ENCODE peak calls at places on chromosome 21, in nine cellular contexts. G, K, D, L, Q, H, O, E and A are unnamed samples. For H3K36me3 and H3K27me3, the result is how much of the 10 kb centered on the place peaks cover.

GRCh38 chr21:31731112-31731801 is 661 bp downstream of the SCAF4 start:
- DNase-seq in G (no peak), K (peak), D (no peak), L (no peak), Q (peak), H (no peak), O (no peak), E (peak), A (peak)

GRCh38 chr21:32958288-32958992 is 67.3 kb upstream of the OLIG2 start:
- DNase-seq in G (no peak), K (peak), D (no peak), L (no peak), Q (no peak), H (no peak), O (no peak), E (no peak), A (peak)

GRCh38 chr21:15210235-15210678 is 145.5 kb upstream of the NRIP1 start:
- DNase-seq in G (no peak), K (peak), D (no peak), L (no peak), Q (no peak), H (no peak), O (peak), E (peak), A (no peak)

GRCh38 chr21:41168391-41169257 is 664 bp downstream of the BACE2 start:
- DNase-seq in G (no peak), K (peak), D (no peak), L (peak), Q (peak), H (no peak), O (peak), E (peak), A (peak)

GRCh38 chr21:39737376-39738000 is 7.5 kb upstream of the IGSF5 start:
- DNase-seq in G (no peak), K (no peak), D (no peak), L (no peak), Q (no peak), H (no peak), O (no peak), E (no peak), A (no peak)

GRCh38 chr21:34199121-34199910 is 125.9 kb downstream of the MRPS6 start:
- DNase-seq in G (no peak), K (peak), D (no peak), L (no peak), Q (peak), H (no peak), O (no peak), E (no peak), A (no peak)

GRCh38 chr21:25005388-25005787 is 601.9 kb downstream of the MRPL39 start:
- DNase-seq in G (no peak), K (no peak), D (no peak), L (peak), Q (no peak), H (no peak), O (no peak), E (no peak), A (no peak)

GRCh38 chr21:42521805-42522204 is 8.2 kb downstream of the SLC37A1 start:
- DNase-seq in G (no peak), K (no peak), D (no peak), L (no peak), Q (no peak), H (no peak), O (no peak), E (no peak), A (no peak)

GRCh38 chr21:33313183-33313582 is 11.6 kb upstream of the IFNAR1 start:
- DNase-seq in G (no peak), K (no peak), D (no peak), L (no peak), Q (no peak), H (no peak), O (no peak), E (no peak), A (no peak)

GRCh38 chr21:29477941-29478340 is 179.2 kb downstream of the BACH1 start:
- DNase-seq in G (no peak), K (no peak), D (no peak), L (no peak), Q (no peak), H (no peak), O (peak), E (no peak), A (no peak)

GRCh38 chr21:32007461-32007860 is 134.6 kb downstream of the HUNK start:
- DNase-seq in G (peak), K (no peak), D (no peak), L (no peak), Q (no peak), H (no peak), O (no peak), E (no peak), A (no peak)

GRCh38 chr21:37758997-37759396 is 157.3 kb downstream of the KCNJ6 start:
- DNase-seq in G (no peak), K (peak), D (no peak), L (no peak), Q (peak), H (no peak), O (peak), E (no peak), A (peak)

GRCh38 chr21:14889080-14889805 is 175.6 kb downstream of the NRIP1 start:
- DNase-seq in G (no peak), K (no peak), D (no peak), L (no peak), Q (no peak), H (no peak), O (peak), E (no peak), A (no peak)

GRCh38 chr21:18382141-18382540 is 21.4 kb downstream of the TMPRSS15 start:
- DNase-seq in G (no peak), K (no peak), D (no peak), L (no peak), Q (no peak), H (no peak), O (no peak), E (no peak), A (no peak)

GRCh38 chr21:39330001-39330400 is 16.6 kb upstream of the BRWD1 start:
- DNase-seq in G (no peak), K (no peak), D (no peak), L (no peak), Q (no peak), H (no peak), O (no peak), E (no peak), A (no peak)

GRCh38 chr21:25412090-25412489 is 195.2 kb downstream of the MRPL39 start:
- DNase-seq in G (no peak), K (no peak), D (no peak), L (no peak), Q (no peak), H (no peak), O (no peak), E (no peak), A (no peak)

GRCh38 chr21:39656209-39656608 is 43.5 kb downstream of the B3GALT5 start:
- DNase-seq in G (no peak), K (no peak), D (no peak), L (no peak), Q (no peak), H (no peak), O (no peak), E (no peak), A (no peak)

GRCh38 chr21:25903599-25903998 is 168.8 kb downstream of the GABPA start:
- DNase-seq in G (no peak), K (no peak), D (no peak), L (no peak), Q (no peak), H (no peak), O (no peak), E (no peak), A (no peak)

GRCh38 chr21:35325953-35326352 is 276.9 kb upstream of the RUNX1 start:
- DNase-seq in G (no peak), K (no peak), D (no peak), L (no peak), Q (no peak), H (no peak), O (no peak), E (no peak), A (no peak)

GRCh38 chr21:28099296-28099695 is 893.4 kb downstream of the LTN1 start:
- DNase-seq in G (no peak), K (no peak), D (no peak), L (no peak), Q (no peak), H (no peak), O (no peak), E (peak), A (no peak)

GRCh38 chr21:43209575-43210453 is 41.0 kb downstream of the CRYAA start:
- DNase-seq in G (no peak), K (no peak), D (no peak), L (no peak), Q (peak), H (no peak), O (no peak), E (no peak), A (no peak)

GRCh38 chr21:35111531-35111930 is 62.4 kb upstream of the RUNX1 start:
- DNase-seq in G (no peak), K (no peak), D (no peak), L (no peak), Q (no peak), H (no peak), O (peak), E (no peak), A (no peak)

GRCh38 chr21:42679982-42680330 is 26.5 kb downstream of the PDE9A start:
- DNase-seq in G (no peak), K (no peak), D (no peak), L (no peak), Q (no peak), H (no peak), O (no peak), E (no peak), A (peak)

GRCh38 chr21:39006653-39007417 is 176.4 kb downstream of the PSMG1 start:
- DNase-seq in G (no peak), K (no peak), D (no peak), L (no peak), Q (peak), H (no peak), O (no peak), E (peak), A (peak)

GRCh38 chr21:16205527-16205926 is 475.7 kb downstream of the USP25 start:
- DNase-seq in G (no peak), K (no peak), D (no peak), L (no peak), Q (no peak), H (no peak), O (no peak), E (no peak), A (no peak)

DNA sequence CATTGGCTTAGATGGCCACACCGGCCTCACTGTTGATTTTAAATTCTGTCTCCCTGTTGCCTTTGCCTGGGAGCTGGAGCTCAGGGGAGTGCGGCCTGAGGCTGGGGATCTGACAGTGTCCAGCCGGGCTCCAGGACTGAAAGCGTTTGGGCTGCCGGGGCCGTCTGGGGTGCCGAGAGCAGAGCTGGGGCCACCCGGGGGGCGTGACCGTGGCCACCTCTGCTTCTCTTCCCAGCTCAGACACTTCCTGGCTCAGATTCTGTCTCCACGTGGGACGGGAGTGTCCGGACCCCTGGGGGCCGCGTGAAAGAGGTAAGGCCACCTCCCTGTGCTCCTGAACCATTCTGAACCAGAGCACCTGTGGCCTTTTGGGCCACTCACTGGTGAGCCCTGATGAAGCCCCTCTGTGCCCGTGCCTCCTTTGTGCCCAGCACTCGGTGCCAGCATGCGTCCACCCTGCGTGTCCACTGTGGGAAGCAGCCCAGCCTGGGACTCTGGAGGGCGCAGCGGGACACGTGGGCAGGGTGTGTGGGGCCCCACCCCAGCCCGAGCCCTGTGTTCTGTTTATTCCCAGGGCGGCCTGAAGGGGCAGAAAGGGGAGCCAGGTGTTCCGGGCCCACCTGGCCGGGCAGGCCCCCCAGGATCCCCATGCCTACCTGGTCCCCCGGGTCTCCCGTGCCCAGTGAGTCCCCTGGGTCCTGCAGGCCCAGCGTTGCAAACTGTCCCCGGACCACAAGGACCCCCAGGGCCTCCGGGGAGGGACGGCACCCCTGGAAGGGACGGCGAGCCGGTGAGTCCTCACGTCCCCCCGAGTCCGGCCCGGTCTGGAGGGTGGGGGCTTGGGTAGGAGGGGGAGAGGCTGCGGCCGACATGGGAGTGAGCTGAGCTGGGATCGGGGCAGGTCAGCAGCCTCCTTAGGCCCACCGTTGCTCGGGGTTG is 64.8 kb downstream of the SLC19A1 start:
- DNase-seq in G (no peak), K (no peak), D (no peak), L (no peak), Q (no peak), H (no peak), O (no peak), E (no peak), A (no peak)
- H3K4me3 ChIP-seq in G (no peak), K (no peak), D (no peak), L (no peak), Q (no peak), H (peak), O (no peak), E (no peak), A (no peak)

GRCh38 chr21:36551326-36551725 is 71.4 kb upstream of the CLDN14 start:
- DNase-seq in G (no peak), K (no peak), D (no peak), L (no peak), Q (no peak), H (no peak), O (no peak), E (no peak), A (no peak)
- H3K36me3 ChIP-seq in G (under half), K (under half), D (under half), L (under half), Q (under half), H (under half), O (under half), E (under half), A (under half)

GRCh38 chr21:45596704-45597318 is 46.7 kb upstream of the PCBP3 start:
- DNase-seq in G (no peak), K (peak), D (peak), L (no peak), Q (peak), H (no peak), O (peak), E (peak), A (peak)
- H3K27me3 ChIP-seq in G (under half), K (under half), D (under half), L (under half), Q (under half), H (under half), O (under half), E (under half), A (under half)

DNA sequence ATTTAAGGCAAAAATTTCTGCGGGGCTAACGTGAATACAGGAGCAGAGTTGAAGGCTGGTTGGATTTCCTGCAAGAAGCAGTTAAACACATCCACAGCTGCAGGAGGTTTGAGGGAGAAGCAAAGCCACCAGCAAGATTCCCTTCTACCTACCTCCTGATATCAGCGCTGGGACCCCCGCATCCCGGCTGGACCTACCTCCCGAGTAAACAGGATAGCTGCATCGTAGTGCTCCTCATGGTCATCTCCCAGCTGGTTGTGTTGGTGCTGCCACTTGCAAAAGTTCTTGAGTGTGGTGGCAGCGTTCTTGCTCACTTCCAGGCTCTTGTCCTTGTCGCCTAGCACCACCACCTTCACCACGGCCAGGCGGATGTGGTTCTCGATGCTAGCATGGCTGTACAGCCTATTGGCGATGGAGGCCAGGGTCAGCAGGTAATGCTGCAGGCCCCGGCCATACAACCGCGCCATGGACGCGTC is 1.8 kb downstream of the ADAMTS5 start:
- DNase-seq in G (no peak), K (no peak), D (no peak), L (no peak), Q (peak), H (no peak), O (no peak), E (no peak), A (peak)
- H3K4me3 ChIP-seq in G (peak), K (no peak), D (no peak), L (peak), Q (peak), H (peak), O (peak), E (peak), A (peak)

DNA sequence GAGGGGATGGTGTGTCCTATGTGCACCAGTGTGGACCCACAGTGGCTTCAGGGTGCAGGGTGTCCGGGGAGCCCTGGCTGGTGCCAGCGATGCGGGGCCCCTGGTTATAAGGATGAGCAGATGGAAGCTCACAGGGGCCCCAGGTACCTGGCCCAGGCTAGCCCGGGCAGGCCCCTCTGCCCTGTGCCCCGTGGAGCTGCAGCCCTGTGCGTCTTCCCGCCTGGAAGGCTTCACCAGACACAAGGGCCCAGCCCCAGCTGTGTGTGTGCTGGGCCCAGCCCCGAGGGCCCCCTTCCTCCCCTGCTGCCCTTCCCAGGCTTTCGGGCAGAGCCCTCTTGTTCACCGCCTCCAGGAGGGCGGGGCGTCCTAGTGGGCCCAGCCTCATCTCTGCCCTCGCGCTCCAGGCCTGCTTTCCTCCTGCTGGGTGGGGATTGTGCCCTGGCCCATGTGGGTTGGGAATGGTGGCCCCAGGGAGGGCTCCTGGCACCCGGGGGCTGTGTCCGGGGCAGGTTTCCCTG is 15.9 kb downstream of the PFKL start:
- DNase-seq in G (no peak), K (no peak), D (no peak), L (no peak), Q (no peak), H (no peak), O (no peak), E (no peak), A (no peak)
- H3K36me3 ChIP-seq in G (half or more), K (under half), D (half or more), L (under half), Q (under half), H (half or more), O (under half), E (under half), A (under half)